ENCODE peak calls at places on chromosomes 4 and X, in six cellular contexts. G is central memory CD4-positive, alpha-beta T cell; E is MV-4-11; O is CD4-positive, alpha-beta T cell; Y is NCI-H2081; U is anterior cingulate cortex. N is an unnamed sample.

GRCh38 chrX:150990910-150991309 is 7.8 kb downstream of the HMGB3 start:
- DNase-seq in U (no peak), Y (no peak), E (no peak), O (no peak), G (no peak), N (no peak)

GRCh38 chr4:133720001-133720400 is 481.6 kb downstream of the PABPC4L start:
- DNase-seq in E (no peak), U (no peak), Y (no peak), G (no peak), O (no peak), N (no peak)

GRCh38 chr4:75660491-75660890 is 12.7 kb downstream of the G3BP2 start:
- DNase-seq in U (no peak), G (no peak), O (no peak), Y (no peak), E (no peak), N (no peak)

GRCh38 chr4:15601862-15602261 is 53.3 kb downstream of the FBXL5 start:
- DNase-seq in U (no peak), O (no peak), E (no peak), G (no peak), Y (no peak), N (no peak)

GRCh38 chr4:83124079-83124780 is 9.7 kb upstream of the PLAC8 start:
- DNase-seq in E (peak), O (no peak), Y (no peak), G (no peak), U (no peak), N (no peak)

GRCh38 chrX:14389682-14390081 is 139.7 kb upstream of the GLRA2 start:
- DNase-seq in Y (no peak), U (no peak), G (no peak), E (no peak), O (no peak), N (no peak)

GRCh38 chr4:79042079-79042674 is 102.9 kb upstream of the PAQR3 start:
- DNase-seq in Y (peak), G (no peak), U (no peak), O (no peak), E (no peak), N (no peak)

GRCh38 chr4:168908859-168909390 is 101.1 kb downstream of the CBR4 start:
- DNase-seq in U (no peak), G (no peak), O (no peak), Y (no peak), E (no peak), N (no peak)

GRCh38 chrX:68833855-68834331 is 5.1 kb downstream of the EFNB1 start:
- DNase-seq in G (no peak), Y (no peak), E (no peak), U (no peak), O (no peak), N (no peak)

GRCh38 chr4:169810325-169811323 is 52.9 kb upstream of the HPF1 start:
- DNase-seq in U (no peak), O (no peak), G (peak), Y (peak), E (peak), N (no peak)

GRCh38 chr4:6352031-6352763 is 82.5 kb downstream of the WFS1 start:
- DNase-seq in U (no peak), O (no peak), E (no peak), G (no peak), Y (no peak), N (no peak)

GRCh38 chrX:7985568-7985967 is 58.4 kb upstream of the PNPLA4 start:
- DNase-seq in O (no peak), Y (no peak), G (no peak), U (no peak), E (no peak), N (no peak)

GRCh38 chr4:95510145-95510544 is 38.6 kb downstream of the UNC5C start:
- DNase-seq in E (peak), G (no peak), U (no peak), Y (peak), O (no peak), N (no peak)

GRCh38 chr4:8050555-8051206 is 107.9 kb downstream of the ABLIM2 start:
- DNase-seq in U (no peak), G (no peak), Y (peak), O (no peak), E (peak), N (no peak)

GRCh38 chrX:46574941-46575381 is 1.4 kb downstream of the CHST7 start:
- DNase-seq in Y (peak), E (no peak), G (peak), U (no peak), O (peak), N (no peak)

GRCh38 chr4:119788334-119789266 is 160.0 kb upstream of the PDE5A start:
- DNase-seq in U (no peak), O (no peak), G (no peak), E (no peak), Y (no peak), N (no peak)

GRCh38 chr4:154911097-154911496 is 130.0 kb downstream of the RBM46 start:
- DNase-seq in Y (no peak), E (peak), U (no peak), G (no peak), O (no peak), N (no peak)

GRCh38 chr4:25088342-25088952 is 57.7 kb upstream of the LGI2 start:
- DNase-seq in O (no peak), E (peak), G (no peak), U (no peak), Y (no peak), N (no peak)

GRCh38 chrX:10833299-10834169 is 213.1 kb upstream of the MID1 start:
- DNase-seq in O (no peak), G (no peak), Y (peak), E (peak), U (no peak), N (no peak)

GRCh38 chrX:105876658-105877057 is 54.3 kb downstream of the NRK start:
- DNase-seq in Y (peak), U (no peak), E (no peak), G (no peak), O (no peak), N (no peak)